ENCODE peak calls at places on chromosomes 3 and 15, in five cellular contexts. Z is K562, H is HepG2, F is H1, M is GM12878. I is an unnamed sample.

GRCh38 chr15:52294881-52295420 is 653 bp downstream of the MYO5C start:
- DNase-seq in Z (no peak), H (peak; percentile 47), F (no peak), M (no peak), I (peak; percentile 40)

GRCh38 chr3:189355481-189356201 is 183.9 kb downstream of the TPRG1 start:
- DNase-seq in Z (no peak), H (peak; percentile 52), F (no peak), M (no peak), I (peak; percentile 44)

GRCh38 chr3:132879651-132880050 is 157.4 kb upstream of the NPHP3 start:
- DNase-seq in Z (no peak), H (no peak), F (no peak), M (no peak), I (peak; percentile 39)

GRCh38 chr15:32041294-32041693 is 11.0 kb downstream of the CHRNA7 start:
- DNase-seq in Z (no peak), H (no peak), F (no peak), M (no peak), I (peak; percentile 34)

GRCh38 chr3:128485283-128486156 is 7.5 kb downstream of the GATA2 start:
- DNase-seq in Z (no peak), H (no peak), F (no peak), M (no peak), I (no peak)

GRCh38 chr3:25662921-25663320 is 1.8 kb downstream of the TOP2B start:
- DNase-seq in Z (no peak), H (no peak), F (no peak), M (no peak), I (no peak)

GRCh38 chr3:169945313-169945712 is 21.3 kb upstream of the SEC62 start:
- DNase-seq in Z (peak; percentile 16), H (no peak), F (no peak), M (peak; percentile 85), I (no peak)

GRCh38 chr3:146865175-146865755 is 260.1 kb upstream of the PLSCR5 start:
- DNase-seq in Z (no peak), H (no peak), F (no peak), M (no peak), I (peak; percentile 4)

GRCh38 chr3:46659285-46659684 is 34.2 kb downstream of the ALS2CL start:
- DNase-seq in Z (peak; percentile 6), H (no peak), F (peak; percentile 49), M (no peak), I (peak; percentile 42)

GRCh38 chr15:70147778-70148177 is 50.1 kb upstream of the TLE3 start:
- DNase-seq in Z (no peak), H (no peak), F (no peak), M (no peak), I (no peak)

GRCh38 chr3:43632269-43632733 is 10.5 kb upstream of the ANO10 start:
- DNase-seq in Z (peak; percentile 35), H (no peak), F (no peak), M (no peak), I (peak; percentile 19)

GRCh38 chr3:31562525-31562924 is 29.8 kb downstream of the STT3B start:
- DNase-seq in Z (no peak), H (no peak), F (peak; percentile 87), M (no peak), I (peak; percentile 91)

GRCh38 chr3:141275032-141275422 is 43.4 kb downstream of the PXYLP1 start:
- DNase-seq in Z (no peak), H (peak; percentile 24), F (peak; percentile 27), M (no peak), I (no peak)

GRCh38 chr3:152466784-152467183 is 198.1 kb downstream of the MBNL1 start:
- DNase-seq in Z (no peak), H (peak; percentile 51), F (no peak), M (no peak), I (peak; percentile 42)

GRCh38 chr15:34726407-34727100 is 28.2 kb downstream of the GJD2 start:
- DNase-seq in Z (no peak), H (no peak), F (no peak), M (no peak), I (peak; percentile 84)

GRCh38 chr15:51904931-51905330 is 66.6 kb downstream of the LEO1 start:
- DNase-seq in Z (no peak), H (no peak), F (no peak), M (no peak), I (no peak)

GRCh38 chr15:89656116-89656815 is 999 bp upstream of the KIF7 start:
- DNase-seq in Z (peak; percentile 6), H (no peak), F (no peak), M (no peak), I (no peak)

GRCh38 chr3:45166283-45166879 is 20.2 kb upstream of the CDCP1 start:
- DNase-seq in Z (no peak), H (no peak), F (no peak), M (no peak), I (no peak)

GRCh38 chr3:76040946-76041345 is 255.6 kb upstream of the ZNF717 start:
- DNase-seq in Z (no peak), H (no peak), F (no peak), M (no peak), I (no peak)

GRCh38 chr15:34301058-34301457 is 36.5 kb downstream of the SLC12A6 start:
- DNase-seq in Z (no peak), H (peak; percentile 15), F (no peak), M (no peak), I (no peak)

GRCh38 chr3:111547645-111548044 is 5.6 kb downstream of the CD96 start:
- DNase-seq in Z (no peak), H (no peak), F (no peak), M (peak; percentile 70), I (no peak)

GRCh38 chr15:84937144-84937543 is 44.5 kb upstream of the PDE8A start:
- DNase-seq in Z (peak; percentile 32), H (no peak), F (no peak), M (no peak), I (no peak)

GRCh38 chr15:29115093-29115991 is 154.3 kb downstream of the NSMCE3 start:
- DNase-seq in Z (peak; percentile 49), H (no peak), F (peak; percentile 79), M (no peak), I (peak; percentile 77)

GRCh38 chr15:78879517-78880241 is 7.0 kb downstream of the MORF4L1 start:
- DNase-seq in Z (no peak), H (no peak), F (no peak), M (no peak), I (no peak)

GRCh38 chr3:122996038-122996580 is 31.5 kb downstream of the SEMA5B start:
- DNase-seq in Z (no peak), H (no peak), F (no peak), M (no peak), I (no peak)

GRCh38 chr3:134387293-134387692 is 13.0 kb upstream of the AMOTL2 start:
- DNase-seq in Z (no peak), H (no peak), F (no peak), M (no peak), I (no peak)

GRCh38 chr3:139523166-139523565 is 16.4 kb downstream of the RBP1 start:
- DNase-seq in Z (no peak), H (no peak), F (peak; percentile 28), M (no peak), I (no peak)

GRCh38 chr3:183252108-183252782 is 808 bp upstream of the B3GNT5 start:
- DNase-seq in Z (no peak), H (no peak), F (no peak), M (no peak), I (no peak)

GRCh38 chr3:60742606-60743145 is 508.6 kb downstream of the FHIT start:
- DNase-seq in Z (no peak), H (peak; percentile 25), F (peak; percentile 69), M (no peak), I (peak; percentile 87)

GRCh38 chr3:38250198-38250597 is 15.4 kb upstream of the SLC22A13 start:
- DNase-seq in Z (no peak), H (peak; percentile 57), F (no peak), M (no peak), I (no peak)

GRCh38 chr3:65935724-65936123 is 103.0 kb downstream of the MAGI1 start:
- DNase-seq in Z (no peak), H (no peak), F (no peak), M (no peak), I (no peak)

GRCh38 chr3:10121064-10121463 is 5.6 kb downstream of the BRK1 start:
- DNase-seq in Z (no peak), H (no peak), F (no peak), M (no peak), I (no peak)

GRCh38 chr15:65066635-65067333 is 1.0 kb downstream of the RASL12 start:
- DNase-seq in Z (no peak), H (no peak), F (no peak), M (no peak), I (peak; percentile 35)

GRCh38 chr3:43894176-43895049 is 203.7 kb downstream of the ABHD5 start:
- DNase-seq in Z (peak; percentile 63), H (no peak), F (peak; percentile 75), M (no peak), I (peak; percentile 85)

GRCh38 chr15:88038261-88038660 is 218.3 kb downstream of the NTRK3 start:
- DNase-seq in Z (no peak), H (no peak), F (no peak), M (no peak), I (no peak)

GRCh38 chr3:23629181-23629893 is 176.4 kb upstream of the UBE2E1 start:
- DNase-seq in Z (no peak), H (no peak), F (no peak), M (no peak), I (no peak)
- TF ChIP-seq CREB1 in Z (no peak), H (no peak), F (no peak), M (no peak), I (no peak)

DNA sequence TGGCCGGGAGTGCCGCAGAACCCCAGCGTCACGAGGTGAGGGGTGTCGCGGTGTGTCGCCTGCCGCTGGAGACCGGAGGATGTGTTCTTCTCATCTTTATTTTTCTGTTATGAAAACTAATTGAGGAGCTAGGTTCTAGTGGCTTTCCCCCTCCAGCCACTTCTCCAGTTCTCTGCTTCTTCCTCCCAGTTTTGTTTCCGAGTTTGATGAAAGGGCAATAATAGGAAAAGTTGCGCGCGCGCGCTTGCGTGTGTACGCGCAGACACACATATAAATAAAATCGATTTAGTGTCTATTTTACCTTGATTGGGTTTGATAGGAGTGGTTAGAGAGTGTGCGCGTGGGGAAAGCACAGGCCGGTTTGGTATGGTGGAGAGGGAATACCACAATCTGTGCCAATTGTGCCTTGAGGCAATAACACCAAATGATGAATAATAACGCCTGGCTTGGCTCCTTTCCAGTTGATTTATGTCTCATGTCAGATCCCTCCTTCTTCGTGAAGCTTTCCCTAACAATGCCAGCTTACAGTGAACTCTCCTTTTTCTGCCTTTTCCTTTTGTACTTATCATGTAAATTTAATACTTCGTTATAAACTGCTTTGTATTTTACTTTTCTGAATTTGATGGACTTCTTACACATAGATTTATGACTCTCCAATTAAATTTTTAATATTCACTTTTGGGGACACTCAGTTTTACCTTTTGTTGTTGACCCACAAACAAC is 1.5 kb downstream of the TIPARP start:
- DNase-seq in Z (no peak), H (peak; percentile 24), F (no peak), M (no peak), I (peak; percentile 21)
- TF ChIP-seq POLR2AphosphoS5 in Z (no peak), H (no peak), F (no peak), M (peak; percentile 51), I (no peak)

GRCh38 chr3:107986505-107986904 is 104.3 kb downstream of the CD47 start:
- DNase-seq in Z (no peak), H (no peak), F (no peak), M (no peak), I (no peak)
- H3K4me1 ChIP-seq in Z (no peaks in the 10 kb centered on the region), H (no peaks in the 10 kb centered on the region), F (peaks cover 4% of the 10 kb centered on the region), M (no peaks in the 10 kb centered on the region), I (no peaks in the 10 kb centered on the region)

GRCh38 chr3:155418426-155418825 is 124.9 kb upstream of the STRIT1 start:
- DNase-seq in Z (no peak), H (no peak), F (no peak), M (no peak), I (peak; percentile 42)
- TF ChIP-seq CREB1 in Z (no peak), H (no peak), F (no peak), M (no peak), I (no peak)